ENCODE peak calls at places on chromosomes 2 and 18, in five cellular contexts. J is A549, Z is GM23338, V is K562, I is GM12878. D is an unnamed sample.
A peak's percentile ranks its signal among the peaks of the same experiment; 100 is the strongest.

GRCh38 chr18:30094556-30094955 is 948.0 kb downstream of the DSC3 start:
- DNase-seq in J (no peak), Z (peak; percentile 49), I (no peak), V (no peak), D (no peak)

GRCh38 chr2:230888824-230889400 is 24.2 kb downstream of the ITM2C start:
- DNase-seq in Z (no peak), I (no peak), J (no peak), V (no peak), D (no peak)

GRCh38 chr2:10124538-10125045 is 2.1 kb downstream of the RRM2 start:
- DNase-seq in J (peak; percentile 84), Z (peak; percentile 78), V (no peak), I (no peak), D (peak; percentile 82)

GRCh38 chr2:44751754-44752479 is 189.6 kb upstream of the SIX3 start:
- DNase-seq in I (no peak), Z (peak; percentile 82), J (no peak), V (peak; percentile 11), D (no peak)

GRCh38 chr2:69616755-69617154 is 26.8 kb downstream of the AAK1 start:
- DNase-seq in J (no peak), Z (no peak), V (no peak), I (no peak), D (no peak)

GRCh38 chr2:180675170-180675569 is 305.2 kb upstream of the UBE2E3 start:
- DNase-seq in Z (no peak), V (no peak), J (no peak), I (no peak), D (no peak)

GRCh38 chr2:239056611-239057010 is 208.7 kb downstream of the TWIST2 start:
- DNase-seq in J (no peak), I (no peak), Z (no peak), V (no peak), D (no peak)

GRCh38 chr2:153311432-153311831 is 167.1 kb downstream of the RPRM start:
- DNase-seq in Z (no peak), V (no peak), I (no peak), J (no peak), D (no peak)

GRCh38 chr2:168635065-168635577 is 167.3 kb upstream of the NOSTRIN start:
- DNase-seq in Z (peak; percentile 27), J (no peak), I (no peak), V (no peak), D (no peak)

GRCh38 chr18:59620381-59620780 is 76.8 kb downstream of the CCBE1 start:
- DNase-seq in V (no peak), I (no peak), Z (no peak), J (no peak), D (no peak)

GRCh38 chr2:237661799-237662328 is 34.5 kb downstream of the LRRFIP1 start:
- DNase-seq in Z (no peak), I (no peak), V (no peak), J (no peak), D (no peak)

GRCh38 chr2:237664151-237664550 is 36.8 kb downstream of the LRRFIP1 start:
- DNase-seq in V (no peak), J (no peak), I (no peak), Z (no peak), D (no peak)

GRCh38 chr2:237663517-237663916 is 36.1 kb downstream of the LRRFIP1 start:
- DNase-seq in V (no peak), J (no peak), Z (no peak), I (no peak), D (no peak)

GRCh38 chr2:237660381-237660900 is 33.1 kb downstream of the LRRFIP1 start:
- DNase-seq in V (no peak), J (no peak), Z (no peak), I (no peak), D (no peak)

GRCh38 chr2:237662671-237663093 is 35.3 kb downstream of the LRRFIP1 start:
- DNase-seq in Z (peak; percentile 96), I (no peak), V (peak; percentile 32), J (no peak), D (peak; percentile 71)
- TF ChIP-seq JUNB in Z (no peak), I (no peak), V (no peak), J (no peak), D (no peak)

DNA sequence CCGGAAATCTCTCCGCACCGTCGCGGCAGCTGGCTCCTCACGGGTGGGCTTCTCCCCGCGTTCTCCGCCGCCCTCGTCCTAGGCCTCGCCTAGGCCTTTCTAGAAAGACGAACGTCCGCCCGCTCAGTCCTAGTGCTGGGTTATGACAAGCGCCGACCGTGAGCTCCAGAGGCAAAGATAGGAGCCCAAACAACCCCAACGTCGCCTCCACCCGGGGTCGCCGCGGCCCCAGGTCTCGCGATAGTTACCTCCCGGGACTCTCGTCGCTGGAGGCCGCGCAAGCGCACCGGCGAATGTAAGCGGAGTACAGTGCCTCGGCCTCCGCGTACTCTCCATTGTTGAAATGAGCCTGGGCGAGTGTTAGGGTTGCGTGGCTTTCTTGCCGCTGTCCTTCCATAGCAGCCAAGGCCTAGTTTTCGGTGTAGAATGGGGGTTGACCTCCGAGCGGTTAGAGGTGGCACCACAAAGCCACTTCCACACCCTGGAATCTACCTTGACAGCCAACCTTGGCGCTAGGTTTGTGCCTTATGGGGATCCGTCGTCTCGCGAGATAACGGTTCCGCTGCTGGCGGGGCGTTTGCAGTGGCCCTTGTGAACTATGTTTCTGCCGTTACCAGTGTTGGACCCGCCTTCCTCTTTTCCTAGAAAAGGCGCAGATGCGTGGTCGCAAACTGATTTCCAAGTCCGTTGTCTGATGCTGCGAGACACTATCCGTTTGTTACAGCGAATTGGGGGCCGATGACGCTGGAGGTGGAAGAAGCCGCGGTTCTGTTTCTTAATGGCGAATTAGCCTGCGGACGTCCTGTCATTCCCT is at the start of gene TTC32:
- DNase-seq in Z (peak; percentile 93), I (peak; percentile 82), V (peak; percentile 96), J (peak; percentile 97), D (peak; percentile 95)
- TF ChIP-seq JUNB in Z (no peak), I (no peak), V (no peak), J (no peak), D (no peak)

GRCh38 chr2:96895709-96896651 is 26.1 kb upstream of the SEMA4C start:
- DNase-seq in V (peak; percentile 59), I (no peak), J (no peak), Z (no peak), D (no peak)
- TF ChIP-seq JUNB in V (no peak), I (no peak), J (no peak), Z (no peak), D (no peak)

GRCh38 chr2:172259835-172260234 is 157.1 kb upstream of the DLX2 start:
- DNase-seq in Z (no peak), V (no peak), J (no peak), I (no peak), D (no peak)

GRCh38 chr2:172260379-172260778 is 157.7 kb upstream of the DLX2 start:
- DNase-seq in V (no peak), Z (no peak), J (no peak), I (no peak), D (no peak)

GRCh38 chr2:172262486-172262885 is 159.8 kb upstream of the DLX2 start:
- DNase-seq in J (no peak), I (no peak), Z (no peak), V (no peak), D (no peak)

GRCh38 chr2:172256886-172257285 is 154.2 kb upstream of the DLX2 start:
- DNase-seq in I (no peak), J (no peak), V (no peak), Z (no peak), D (no peak)

GRCh38 chr2:172261292-172261691 is 158.6 kb upstream of the DLX2 start:
- DNase-seq in Z (no peak), J (no peak), V (no peak), I (no peak), D (no peak)
- TF ChIP-seq JUNB in Z (no peak), J (no peak), V (no peak), I (no peak), D (no peak)

GRCh38 chr2:171522804-171523338 is 597 bp downstream of the CYBRD1 start:
- DNase-seq in J (no peak), V (peak; percentile 75), I (no peak), Z (peak; percentile 63), D (no peak)
- TF ChIP-seq JUNB in J (no peak), V (no peak), I (no peak), Z (no peak), D (no peak)

GRCh38 chr2:113230531-113230930 is 48.2 kb downstream of the PAX8 start:
- DNase-seq in V (no peak), Z (no peak), J (no peak), I (no peak), D (no peak)

GRCh38 chr2:113231064-113231463 is 47.7 kb downstream of the PAX8 start:
- DNase-seq in J (no peak), I (no peak), V (no peak), Z (no peak), D (no peak)

GRCh38 chr2:113228351-113228750 is 50.4 kb downstream of the PAX8 start:
- DNase-seq in J (no peak), I (no peak), Z (no peak), V (no peak), D (no peak)

GRCh38 chr2:113228991-113229716 is 49.6 kb downstream of the PAX8 start:
- DNase-seq in I (no peak), Z (peak; percentile 24), J (no peak), V (no peak), D (no peak)

GRCh38 chr2:113229795-113230194 is 48.9 kb downstream of the PAX8 start:
- DNase-seq in J (no peak), V (no peak), I (no peak), Z (no peak), D (no peak)
- TF ChIP-seq JUNB in J (no peak), V (no peak), I (no peak), Z (no peak), D (no peak)

D was measured in HepG2.